ENCODE peak calls at places on chromosomes 12 and 14, in ten cellular contexts. T is HuH-7.5; I is adrenal gland; P is M059J; J is GM04504; D is epithelial cell of esophagus; W is DMS153; R is stimulated activated CD4-positive, alpha-beta T cell treated with anti-CD3 and anti-CD28 coated beads, Interleukin-1b, Interleukin-23, amount 100 ng/mL, for 1 hour; X is amniotic stem cell; S is Peyer's patch. E is an unnamed sample.

GRCh38 chr12:75722714-75723200 is 211.3 kb upstream of the KRR1 start:
- DNase-seq in T (no peak), I (peak; percentile 78), P (peak; percentile 93), J (peak; percentile 80), D (peak; percentile 82), W (peak; percentile 81), R (no peak), X (peak; percentile 62), S (peak; percentile 65), E (no peak)

GRCh38 chr12:3727877-3728632 is 24.9 kb downstream of the CRACR2A start:
- DNase-seq in T (no peak), I (no peak), P (peak; percentile 38), J (no peak), D (no peak), W (no peak), R (no peak), X (no peak), S (peak; percentile 56), E (no peak)

GRCh38 chr12:121915841-121916321 is 2.5 kb upstream of the CFAP251 start:
- DNase-seq in T (no peak), I (no peak), P (no peak), J (no peak), D (peak; percentile 71), W (no peak), R (no peak), X (no peak), S (no peak), E (no peak)

GRCh38 chr14:78143489-78144145 is 26.6 kb upstream of the NRXN3 start:
- DNase-seq in T (no peak), I (no peak), P (peak; percentile 40), J (no peak), D (peak; percentile 88), W (no peak), R (no peak), X (no peak), S (no peak), E (no peak)

GRCh38 chr14:92348154-92348553 is 25.2 kb downstream of the SLC24A4 start:
- DNase-seq in T (peak; percentile 59), I (no peak), P (no peak), J (no peak), D (peak; percentile 22), W (peak; percentile 97), R (no peak), X (no peak), S (no peak), E (no peak)

GRCh38 chr12:49451468-49452259 is 84.4 kb downstream of the SPATS2 start:
- DNase-seq in T (no peak), I (no peak), P (no peak), J (no peak), D (no peak), W (no peak), R (no peak), X (no peak), S (no peak), E (no peak)

GRCh38 chr12:121325922-121326396 is 26.3 kb downstream of the ANAPC5 start:
- DNase-seq in T (no peak), I (no peak), P (no peak), J (no peak), D (no peak), W (no peak), R (no peak), X (no peak), S (no peak), E (no peak)

GRCh38 chr12:93174048-93174447 is 203.7 kb upstream of the NUDT4 start:
- DNase-seq in T (no peak), I (peak; percentile 28), P (peak; percentile 89), J (peak; percentile 65), D (no peak), W (no peak), R (no peak), X (no peak), S (no peak), E (no peak)

GRCh38 chr12:124499873-124500231 is 67.6 kb downstream of the NCOR2 start:
- DNase-seq in T (no peak), I (no peak), P (no peak), J (no peak), D (no peak), W (no peak), R (no peak), X (no peak), S (no peak), E (no peak)

GRCh38 chr12:122688291-122688690 is 14.9 kb downstream of the HCAR2 start:
- DNase-seq in T (no peak), I (no peak), P (no peak), J (no peak), D (no peak), W (peak; percentile 58), R (no peak), X (no peak), S (no peak), E (no peak)

GRCh38 chr12:122988612-122989442 is 8.3 kb downstream of the ARL6IP4 start:
- DNase-seq in T (no peak), I (no peak), P (no peak), J (no peak), D (no peak), W (no peak), R (no peak), X (no peak), S (no peak), E (no peak)

GRCh38 chr12:91098942-91099341 is 12.4 kb downstream of the LUM start:
- DNase-seq in T (no peak), I (no peak), P (peak; percentile 94), J (peak; percentile 76), D (peak; percentile 76), W (no peak), R (no peak), X (peak; percentile 44), S (peak; percentile 50), E (no peak)

GRCh38 chr12:124493809-124494750 is 73.3 kb downstream of the NCOR2 start:
- DNase-seq in T (no peak), I (no peak), P (no peak), J (no peak), D (no peak), W (no peak), R (peak; percentile 13), X (no peak), S (peak; percentile 81), E (no peak)

GRCh38 chr14:100031506-100032281 is 33.5 kb upstream of the EVL start:
- DNase-seq in T (no peak), I (peak; percentile 87), P (peak; percentile 98), J (peak; percentile 97), D (peak; percentile 98), W (no peak), R (no peak), X (peak; percentile 95), S (no peak), E (no peak)

GRCh38 chr14:89288114-89288513 is 128.9 kb downstream of the FOXN3 start:
- DNase-seq in T (no peak), I (no peak), P (no peak), J (no peak), D (no peak), W (no peak), R (no peak), X (no peak), S (no peak), E (no peak)

GRCh38 chr14:74414793-74415437 is 11.1 kb downstream of the SYNDIG1L start:
- DNase-seq in T (no peak), I (no peak), P (no peak), J (no peak), D (no peak), W (no peak), R (no peak), X (no peak), S (no peak), E (no peak)

GRCh38 chr14:44339256-44339655 is 167.8 kb downstream of the FSCB start:
- DNase-seq in T (no peak), I (no peak), P (no peak), J (no peak), D (peak; percentile 23), W (no peak), R (no peak), X (no peak), S (no peak), E (no peak)

GRCh38 chr14:92960706-92961566 is 38.0 kb downstream of the CHGA start:
- DNase-seq in T (no peak), I (no peak), P (peak; percentile 38), J (no peak), D (peak; percentile 69), W (peak; percentile 29), R (no peak), X (no peak), S (no peak), E (no peak)

GRCh38 chr12:96466939-96467751 is 22.2 kb upstream of the CFAP54 start:
- DNase-seq in T (no peak), I (no peak), P (peak; percentile 84), J (no peak), D (peak; percentile 63), W (no peak), R (no peak), X (no peak), S (no peak), E (no peak)

E was measured in cerebellar nuclear complex.